ENCODE peak calls at places on chromosomes 16 and 17, in four cellular contexts. S is gastrocnemius medialis, R is transverse colon, K is HL-60. J is an unnamed sample. For H3K27me3, the result is how much of the 10 kb centered on the place peaks cover.

GRCh38 chr16:84225571-84225970 is 14.2 kb downstream of the KCNG4 start:
- DNase-seq in S (no peak), R (no peak), K (no peak), J (no peak)

GRCh38 chr16:19179890-19180490 is 11.9 kb downstream of the SYT17 start:
- DNase-seq in S (peak), R (peak), K (peak), J (peak)

GRCh38 chr17:28327031-28327607 is 8.1 kb downstream of the TMEM97 start:
- DNase-seq in S (no peak), R (no peak), K (no peak), J (no peak)

GRCh38 chr17:57537524-57538410 is 207.3 kb downstream of the CCDC182 start:
- DNase-seq in S (no peak), R (no peak), K (no peak), J (no peak)

GRCh38 chr17:40916366-40916765 is 21.1 kb downstream of the KRT23 start:
- DNase-seq in S (no peak), R (no peak), K (no peak), J (no peak)

GRCh38 chr17:19244796-19245195 is 7.6 kb downstream of the EPN2 start:
- DNase-seq in S (no peak), R (no peak), K (no peak), J (no peak)

GRCh38 chr17:17536702-17537101 is 40.5 kb upstream of the RASD1 start:
- DNase-seq in S (no peak), R (no peak), K (no peak), J (no peak)

GRCh38 chr17:27532269-27533067 is 76.2 kb downstream of the KSR1 start:
- DNase-seq in S (no peak), R (peak), K (peak), J (peak)

GRCh38 chr16:26717826-26718225 is 348.9 kb upstream of the C16orf82 start:
- DNase-seq in S (no peak), R (no peak), K (no peak), J (no peak)

GRCh38 chr16:1992475-1993292 is 2.9 kb downstream of the SYNGR3 start:
- DNase-seq in S (no peak), R (no peak), K (no peak), J (peak)

GRCh38 chr16:51624083-51624775 is 473.2 kb upstream of the SALL1 start:
- DNase-seq in S (no peak), R (no peak), K (no peak), J (no peak)

GRCh38 chr16:68083861-68084503 is 1.2 kb upstream of the NFATC3 start:
- DNase-seq in S (no peak), R (no peak), K (no peak), J (peak)

GRCh38 chr16:65224471-65224870 is 102.6 kb upstream of the CDH11 start:
- DNase-seq in S (no peak), R (no peak), K (no peak), J (no peak)

GRCh38 chr17:44976198-44976597 is 8.1 kb upstream of the C1QL1 start:
- DNase-seq in S (no peak), R (no peak), K (no peak), J (no peak)

GRCh38 chr17:39738568-39738901 is 797 bp downstream of the GRB7 start:
- DNase-seq in S (no peak), R (peak), K (no peak), J (no peak)

GRCh38 chr17:27649929-27650328 is 18.9 kb downstream of the LGALS9 start:
- DNase-seq in S (peak), R (no peak), K (no peak), J (no peak)

GRCh38 chr17:29884995-29885394 is 45.0 kb downstream of the SSH2 start:
- DNase-seq in S (no peak), R (no peak), K (peak), J (no peak)

GRCh38 chr16:24689128-24689527 is 40.3 kb upstream of the TNRC6A start:
- DNase-seq in S (no peak), R (no peak), K (peak), J (no peak)

GRCh38 chr17:8021565-8022357 is 17.1 kb upstream of the ALOX15B start:
- DNase-seq in S (no peak), R (no peak), K (no peak), J (no peak)

GRCh38 chr17:76994237-76994637 is 126.0 kb downstream of the MGAT5B start:
- DNase-seq in S (no peak), R (no peak), K (no peak), J (no peak)

DNA sequence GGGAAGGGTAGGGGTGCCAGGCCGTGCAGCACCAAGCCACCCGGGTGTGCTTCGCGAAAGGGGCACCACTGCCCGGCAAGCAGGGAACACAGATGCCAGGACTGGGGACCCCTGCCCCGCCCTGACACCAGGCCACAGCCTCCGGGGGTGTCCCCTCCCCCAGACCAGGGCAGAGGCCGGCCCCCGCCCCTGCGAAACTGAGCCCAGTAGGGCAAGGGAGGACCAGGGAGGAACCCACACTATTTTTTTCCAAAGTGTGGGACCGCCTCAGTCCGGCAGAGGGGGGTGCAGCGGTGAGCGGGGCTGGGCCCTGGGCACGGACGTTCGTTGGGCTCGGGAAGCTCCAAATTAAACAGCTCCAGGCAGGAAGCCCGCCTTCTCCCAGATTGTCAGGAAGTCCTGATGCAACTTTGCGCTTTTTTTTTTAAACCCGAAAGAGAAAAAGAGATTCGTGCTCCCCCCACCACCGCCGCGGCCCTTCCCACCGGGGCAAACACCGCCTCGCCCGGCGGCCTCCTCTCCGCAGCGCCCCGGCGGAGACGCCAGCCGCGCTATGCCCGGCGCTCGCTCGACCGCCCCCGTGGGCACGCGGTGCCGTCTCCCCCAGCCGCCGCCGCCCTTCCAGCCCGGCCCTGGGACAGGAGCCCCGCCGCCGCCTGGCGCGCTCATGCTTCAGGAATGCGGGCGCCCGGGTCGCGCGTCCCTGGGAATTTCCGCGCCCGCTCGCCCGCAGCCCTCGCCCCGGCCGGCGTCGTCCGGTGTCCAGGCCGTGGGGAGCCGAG is 755 bp downstream of the PIEZO1 start:
- DNase-seq in S (no peak), R (peak), K (peak), J (peak)
- TF ChIP-seq CTCF in S (peak), R (peak), K (no peak), J (peak)

DNA sequence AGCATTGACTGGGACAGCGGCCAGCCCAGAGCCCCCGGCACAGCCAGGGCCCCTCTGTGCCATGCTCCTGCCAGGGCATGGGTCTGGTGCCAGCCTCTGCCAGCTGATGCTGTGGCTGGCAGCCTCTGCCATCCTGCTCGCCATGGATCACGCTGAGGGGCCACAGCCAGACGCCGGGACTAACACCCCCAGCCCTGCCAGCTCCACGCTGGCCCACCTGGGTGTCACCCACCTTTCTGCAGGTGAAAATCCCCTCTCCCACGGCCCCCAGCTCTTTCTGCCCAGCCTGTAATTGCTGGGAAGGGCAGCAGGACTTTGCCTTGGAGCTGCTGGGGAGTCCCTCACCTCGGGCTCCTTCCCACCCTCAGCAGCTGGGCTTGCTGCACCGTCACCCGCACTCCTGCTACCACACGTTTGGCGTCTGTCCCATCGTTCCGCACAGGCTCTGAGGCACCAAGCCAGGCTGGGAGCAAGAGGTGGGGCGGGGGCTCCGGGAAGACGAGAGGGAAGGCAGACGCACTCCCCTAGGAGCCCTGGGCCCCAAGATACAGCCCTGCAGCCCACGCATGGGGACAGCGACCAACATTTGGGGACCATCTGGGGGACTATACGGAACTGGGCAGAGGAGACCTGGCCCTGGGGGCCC is 42.0 kb upstream of the ACSF3 start:
- DNase-seq in S (no peak), R (no peak), K (no peak), J (peak)
- H3K27me3 ChIP-seq in S (half or more), R (under half), K (under half), J (half or more)

GRCh38 chr16:75424096-75424762 is 9.1 kb downstream of the CFDP1 start:
- DNase-seq in S (no peak), R (no peak), K (no peak), J (no peak)
- H3K27ac ChIP-seq in S (no peak), R (no peak), K (no peak), J (no peak)

GRCh38 chr17:79721993-79722671 is 8.6 kb upstream of the ENPP7 start:
- DNase-seq in S (no peak), R (no peak), K (no peak), J (no peak)
- TF ChIP-seq CTCF in S (no peak), R (no peak), K (no peak), J (no peak)

DNA sequence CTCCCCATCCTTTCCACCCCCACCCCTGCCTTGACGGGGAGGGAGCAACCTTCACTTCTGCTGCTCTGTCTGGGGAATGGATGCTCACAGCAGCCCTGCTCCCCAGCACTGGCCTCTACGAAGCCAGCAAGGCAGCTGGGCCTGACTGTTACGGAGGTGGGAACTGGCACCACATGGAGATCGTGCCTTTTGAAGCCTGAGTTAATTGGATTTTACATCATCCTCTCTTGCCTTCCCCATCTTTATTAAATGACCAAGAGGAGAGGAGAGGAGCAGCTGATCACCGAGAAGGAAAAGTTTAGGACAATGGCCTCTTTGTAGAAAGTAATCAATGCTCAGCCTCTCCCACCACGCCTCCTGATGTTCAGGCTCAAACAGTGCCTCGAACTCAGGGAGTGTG is 187.0 kb upstream of the RPL38 start:
- DNase-seq in S (no peak), R (no peak), K (no peak), J (no peak)
- H3K27me3 ChIP-seq in S (under half), R (under half), K (under half), J (under half)